ENCODE peak calls at places on chromosomes 6 and 20, in six cellular contexts. C is NCI-H1417, B is PC-9, D is NCI-H1694 treated with DMSO at 0.1 percent for 48 hours, K is mammary epithelial cell, L is heart left ventricle. A is an unnamed sample.

GRCh38 chr6:41226752-41227151 is 1.4 kb upstream of the TREML4 start:
- DNase-seq in B (peak), K (no peak), L (no peak), D (no peak), C (peak), A (peak)

GRCh38 chr6:6315660-6316059 is 4.8 kb downstream of the F13A1 start:
- DNase-seq in K (peak), D (peak), C (peak), L (no peak), B (no peak), A (peak)

GRCh38 chr20:38094968-38095689 is 61.6 kb downstream of the RPRD1B start:
- DNase-seq in C (no peak), K (no peak), B (no peak), L (no peak), D (no peak), A (no peak)

GRCh38 chr20:13883425-13883824 is 98.6 kb downstream of the NDUFAF5 start:
- DNase-seq in B (no peak), D (no peak), C (no peak), K (no peak), L (no peak), A (no peak)

GRCh38 chr6:11772109-11772830 is 6.3 kb downstream of the ADTRP start:
- DNase-seq in C (no peak), L (peak), K (peak), D (no peak), B (peak), A (peak)

GRCh38 chr6:137791281-137792159 is 75.5 kb upstream of the TNFAIP3 start:
- DNase-seq in D (no peak), K (no peak), C (no peak), B (no peak), L (no peak), A (no peak)

GRCh38 chr6:89840538-89840937 is 10.9 kb downstream of the CASP8AP2 start:
- DNase-seq in K (no peak), B (no peak), C (no peak), D (no peak), L (peak), A (no peak)

GRCh38 chr20:56859039-56859750 is 230.1 kb downstream of the TFAP2C start:
- DNase-seq in B (no peak), D (no peak), C (no peak), K (no peak), L (no peak), A (no peak)

GRCh38 chr6:5942591-5942990 is 64.1 kb downstream of the NRN1 start:
- DNase-seq in L (no peak), D (no peak), C (no peak), K (peak), B (no peak), A (no peak)

GRCh38 chr6:7156666-7157278 is 49.0 kb downstream of the RREB1 start:
- DNase-seq in K (no peak), D (no peak), L (no peak), B (no peak), C (no peak), A (peak)

GRCh38 chr6:25144919-25145318 is 134.3 kb upstream of the CARMIL1 start:
- DNase-seq in L (no peak), B (no peak), C (no peak), D (no peak), K (no peak), A (no peak)

GRCh38 chr6:20998748-20999448 is 464.6 kb downstream of the CDKAL1 start:
- DNase-seq in D (no peak), C (no peak), K (no peak), L (no peak), B (no peak), A (no peak)

GRCh38 chr6:170075659-170076223 is 215.1 kb downstream of the DLL1 start:
- DNase-seq in C (no peak), L (no peak), B (no peak), D (no peak), K (no peak), A (no peak)

GRCh38 chr6:148747145-148747492 is 289 bp downstream of the UST start:
- DNase-seq in K (peak), B (no peak), D (no peak), L (peak), C (peak), A (no peak)

GRCh38 chr6:22466665-22467064 is 102.7 kb upstream of the HDGFL1 start:
- DNase-seq in C (no peak), K (no peak), B (no peak), D (no peak), L (no peak), A (no peak)

GRCh38 chr20:59643616-59644061 is 39.3 kb downstream of the PHACTR3 start:
- DNase-seq in D (no peak), K (no peak), B (peak), C (no peak), L (no peak), A (no peak)

GRCh38 chr6:159736908-159737307 is 9.6 kb downstream of the WTAP start:
- DNase-seq in L (no peak), B (no peak), K (no peak), C (no peak), D (no peak), A (no peak)

GRCh38 chr20:39886650-39887190 is 802.3 kb downstream of the MAFB start:
- DNase-seq in K (no peak), L (peak), C (no peak), B (no peak), D (no peak), A (no peak)

GRCh38 chr6:153511896-153512496 is 380.9 kb upstream of the RGS17 start:
- DNase-seq in B (no peak), L (no peak), D (no peak), K (peak), C (peak), A (peak)

GRCh38 chr6:131082335-131082734 is 19.3 kb upstream of the EPB41L2 start:
- DNase-seq in C (no peak), D (no peak), L (no peak), B (no peak), K (no peak), A (no peak)

GRCh38 chr6:157194110-157194509 is 129.2 kb downstream of the TMEM242 start:
- DNase-seq in K (no peak), C (no peak), D (no peak), L (no peak), B (peak), A (no peak)

GRCh38 chr20:57455386-57455785 is 64.2 kb downstream of the RBM38 start:
- DNase-seq in L (no peak), K (no peak), B (no peak), C (no peak), D (no peak), A (no peak)

GRCh38 chr6:53894086-53894485 is 99.3 kb downstream of the LRRC1 start:
- DNase-seq in K (peak), D (no peak), B (no peak), L (no peak), C (peak), A (peak)

GRCh38 chr6:93927731-93928130 is 508.4 kb upstream of the EPHA7 start:
- DNase-seq in L (no peak), D (no peak), B (no peak), C (no peak), K (no peak), A (no peak)

GRCh38 chr6:168670386-168670985 is 229.5 kb downstream of the SMOC2 start:
- DNase-seq in K (no peak), C (no peak), L (no peak), D (no peak), B (no peak), A (no peak)

GRCh38 chr20:51554538-51555165 is 12.1 kb upstream of the NFATC2 start:
- DNase-seq in K (peak), D (no peak), C (no peak), L (no peak), B (no peak), A (peak)

GRCh38 chr6:137401058-137401457 is 93.1 kb downstream of the OLIG3 start:
- DNase-seq in L (no peak), C (no peak), B (no peak), D (peak), K (no peak), A (no peak)

GRCh38 chr6:52317841-52318581 is 33.5 kb upstream of the MCM3 start:
- DNase-seq in B (peak), K (peak), D (no peak), L (no peak), C (no peak), A (peak)

GRCh38 chr6:107560657-107561056 is 70.7 kb downstream of the SOBP start:
- DNase-seq in D (no peak), K (no peak), B (no peak), L (peak), C (no peak), A (no peak)

GRCh38 chr6:26300828-26301227 is 64.2 kb upstream of the BTN3A2 start:
- DNase-seq in C (no peak), B (no peak), D (no peak), L (no peak), K (no peak), A (no peak)

GRCh38 chr6:34231566-34232336 is 4.9 kb upstream of the HMGA1 start:
- DNase-seq in L (no peak), B (no peak), K (no peak), C (no peak), D (no peak), A (no peak)

GRCh38 chr20:11375966-11376365 is 541.7 kb upstream of the BTBD3 start:
- DNase-seq in C (no peak), K (peak), D (no peak), L (no peak), B (peak), A (peak)

GRCh38 chr6:154605207-154605877 is 94.9 kb upstream of the CNKSR3 start:
- DNase-seq in C (no peak), B (no peak), K (peak), D (no peak), L (no peak), A (no peak)

GRCh38 chr6:129105035-129105434 is 222.1 kb downstream of the LAMA2 start:
- DNase-seq in K (no peak), C (peak), L (peak), B (no peak), D (no peak), A (no peak)

A was measured in epithelial cell of esophagus.